ENCODE peak calls at places on chromosome 14, in five cellular contexts. T is esophagus muscularis mucosa, Z is lung, O is IMR-90, X is neural progenitor cell. C is an unnamed sample. For H3K4me1 and H3K36me3, the result is how much of the 10 kb centered on the place peaks cover.

GRCh38 chr14:104262515-104263514 is 124.4 kb downstream of the KIF26A start:
- DNase-seq in T (no peak), Z (no peak), O (no peak), X (no peak), C (peak)

GRCh38 chr14:49982522-49982951 is 89.7 kb downstream of the ARF6 start:
- DNase-seq in T (no peak), Z (no peak), O (peak), X (no peak), C (no peak)

GRCh38 chr14:23550131-23550826 is 1.3 kb downstream of the ZFHX2 start:
- DNase-seq in T (no peak), Z (no peak), O (no peak), X (peak), C (no peak)

GRCh38 chr14:30982583-30982982 is 42.9 kb upstream of the AP4S1 start:
- DNase-seq in T (no peak), Z (no peak), O (no peak), X (no peak), C (no peak)

GRCh38 chr14:59511916-59512530 is 27.7 kb downstream of the JKAMP start:
- DNase-seq in T (no peak), Z (no peak), O (no peak), X (peak), C (no peak)

GRCh38 chr14:21748869-21749303 is 75.3 kb upstream of the OR4E1 start:
- DNase-seq in T (no peak), Z (no peak), O (peak), X (peak), C (no peak)

GRCh38 chr14:58626441-58626840 is 11.3 kb upstream of the DACT1 start:
- DNase-seq in T (no peak), Z (no peak), O (peak), X (no peak), C (no peak)

GRCh38 chr14:102088012-102088792 is 1.4 kb upstream of the HSP90AA1 start:
- DNase-seq in T (no peak), Z (peak), O (no peak), X (peak), C (no peak)

GRCh38 chr14:24798911-24799310 is 164.9 kb upstream of the GZMB start:
- DNase-seq in T (no peak), Z (no peak), O (no peak), X (no peak), C (no peak)

DNA sequence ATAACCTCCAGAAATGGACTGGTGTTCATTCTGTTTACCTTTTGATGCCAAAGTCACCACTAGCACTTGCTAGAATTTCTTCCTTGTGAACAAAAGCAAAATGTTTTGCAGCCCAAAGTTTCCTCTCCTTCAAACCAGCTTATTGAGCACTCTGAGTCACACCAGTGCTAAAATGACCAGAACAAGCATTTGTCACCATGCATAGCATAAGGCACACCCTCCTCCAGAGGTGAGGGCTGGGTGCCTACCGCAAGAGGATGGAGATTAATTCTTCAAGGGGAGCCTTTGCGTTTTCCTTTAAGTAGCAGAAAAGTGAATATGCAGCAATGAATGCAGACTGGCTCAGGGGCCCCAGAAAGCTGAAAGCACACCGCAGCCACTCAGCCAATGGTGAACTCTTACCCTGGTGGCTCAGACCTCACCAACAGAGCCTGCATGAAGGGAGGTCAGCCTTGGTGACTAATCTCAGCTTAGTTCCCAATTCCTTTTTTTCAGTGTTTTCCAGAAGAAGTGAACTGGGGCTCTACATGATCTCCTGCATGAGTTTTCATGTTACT is 96.1 kb downstream of the PAX9 start:
- DNase-seq in T (no peak), Z (no peak), O (no peak), X (no peak), C (no peak)
- TF ChIP-seq CTCF in T (no peak), Z (no peak), O (no peak), X (no peak), C (no peak)

GRCh38 chr14:67833403-67833802 is 13.8 kb downstream of the RAD51B start:
- DNase-seq in T (no peak), Z (no peak), O (no peak), X (no peak), C (no peak)
- H3K4me1 ChIP-seq in T (under half), Z (under half), O (under half), X (under half), C (under half)

GRCh38 chr14:100363053-100363452 is 39.9 kb downstream of the SLC25A47 start:
- DNase-seq in T (no peak), Z (no peak), O (no peak), X (no peak), C (no peak)
- H3K36me3 ChIP-seq in T (under half), Z (under half), O (half or more), X (under half), C (half or more)

DNA sequence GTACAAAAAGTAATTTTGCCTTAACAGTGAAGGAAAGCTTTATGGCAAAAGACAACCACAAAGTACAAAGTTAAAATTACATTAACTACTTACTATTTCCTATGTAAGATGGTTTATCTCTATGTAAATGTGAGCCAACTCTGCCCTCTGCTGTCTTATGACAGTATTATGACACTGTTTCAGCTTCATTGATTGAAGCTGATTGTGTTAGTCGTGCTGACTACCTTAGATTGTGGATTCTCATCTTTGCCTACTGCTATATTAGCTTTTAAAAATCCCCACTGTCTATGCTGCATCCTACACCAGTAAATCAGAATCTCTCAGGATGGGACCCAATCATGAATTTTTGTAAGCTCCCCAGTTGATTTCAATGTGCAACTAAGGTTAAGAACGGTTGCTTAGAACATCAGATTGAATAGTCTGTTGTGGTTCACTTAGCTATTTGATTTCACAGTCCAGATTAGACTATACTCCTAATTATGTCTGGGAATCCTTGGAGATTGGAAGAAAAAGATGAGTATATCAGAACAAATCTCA is 12.2 kb upstream of the SPTB start:
- DNase-seq in T (no peak), Z (no peak), O (peak), X (peak), C (no peak)
- TF ChIP-seq CTCF in T (peak), Z (peak), O (peak), X (peak), C (peak)

C was measured in RWPE2.